ENCODE peak calls at places on chromosomes 7 and 10, in seven cellular contexts. E is neural progenitor cell, T is astrocyte of the spinal cord, O is osteocyte, M is mesothelial cell of epicardium, B is mammary epithelial cell, X is uterus. A is an unnamed sample.

GRCh38 chr7:76372984-76373833 is 14.4 kb upstream of the YWHAG start:
- DNase-seq in O (no peak), B (peak; percentile 66), T (peak; percentile 81), E (no peak), M (no peak), X (no peak), A (no peak)

GRCh38 chr7:1442355-1443124 is 16.7 kb downstream of the MICALL2 start:
- DNase-seq in O (no peak), T (no peak), M (no peak), B (no peak), X (no peak), E (no peak), A (no peak)

GRCh38 chr7:28133872-28134271 is 46.7 kb downstream of the JAZF1 start:
- DNase-seq in O (no peak), X (no peak), E (no peak), T (no peak), M (no peak), B (no peak), A (no peak)

GRCh38 chr10:64956441-64956840 is 1435.2 kb downstream of the REEP3 start:
- DNase-seq in O (no peak), X (no peak), T (no peak), B (peak; percentile 39), M (no peak), E (no peak), A (no peak)

GRCh38 chr10:107126668-107127067 is 37.8 kb downstream of the SORCS1 start:
- DNase-seq in T (no peak), O (no peak), M (no peak), X (no peak), B (no peak), E (no peak), A (no peak)

GRCh38 chr7:127581716-127582115 is 3.7 kb downstream of the GCC1 start:
- DNase-seq in O (no peak), B (no peak), M (no peak), E (no peak), X (no peak), T (no peak), A (no peak)

GRCh38 chr7:39825391-39825790 is 124.7 kb upstream of the CDK13 start:
- DNase-seq in B (no peak), O (no peak), M (no peak), E (no peak), X (no peak), T (no peak), A (no peak)

GRCh38 chr10:114662651-114663217 is 4.7 kb upstream of the ABLIM1 start:
- DNase-seq in X (no peak), E (peak; percentile 24), B (no peak), O (no peak), T (no peak), M (no peak), A (no peak)

GRCh38 chr7:127447326-127447945 is 54.9 kb upstream of the ZNF800 start:
- DNase-seq in B (peak; percentile 44), X (no peak), T (peak; percentile 16), M (no peak), E (peak; percentile 49), O (no peak), A (no peak)

GRCh38 chr7:82444220-82445049 is 858 bp upstream of the CACNA2D1 start:
- DNase-seq in O (no peak), B (peak; percentile 40), E (peak; percentile 64), T (no peak), X (no peak), M (no peak), A (no peak)

GRCh38 chr7:98051118-98051744 is 55.4 kb upstream of the LMTK2 start:
- DNase-seq in X (no peak), M (no peak), T (no peak), B (no peak), E (peak; percentile 71), O (no peak), A (no peak)

GRCh38 chr7:51376420-51377092 is 59.9 kb upstream of the COBL start:
- DNase-seq in B (peak; percentile 46), M (no peak), O (no peak), T (peak; percentile 46), X (no peak), E (no peak), A (no peak)

GRCh38 chr7:143183024-143183423 is at the start of gene TAS2R39:
- DNase-seq in E (no peak), O (no peak), M (no peak), X (no peak), T (no peak), B (no peak), A (no peak)

GRCh38 chr7:139016931-139017511 is 18.8 kb downstream of the ZC3HAV1L start:
- DNase-seq in O (no peak), X (peak; percentile 37), E (peak; percentile 79), M (no peak), T (peak; percentile 76), B (peak; percentile 50), A (no peak)

GRCh38 chr10:96440257-96441125 is 73.2 kb downstream of the TLL2 start:
- DNase-seq in T (no peak), B (no peak), X (no peak), O (peak; percentile 23), E (no peak), M (no peak), A (no peak)

GRCh38 chr7:17640730-17641377 is 299.4 kb downstream of the SNX13 start:
- DNase-seq in E (peak; percentile 54), O (no peak), B (no peak), X (no peak), M (no peak), T (peak; percentile 53), A (no peak)

GRCh38 chr10:69389827-69390490 is 26.8 kb downstream of the TACR2 start:
- DNase-seq in B (no peak), E (peak; percentile 42), T (peak; percentile 46), M (no peak), O (no peak), X (no peak), A (no peak)

GRCh38 chr10:52778511-52779392 is 6.2 kb upstream of the MBL2 start:
- DNase-seq in T (peak; percentile 35), B (no peak), X (no peak), O (peak; percentile 81), M (no peak), E (peak; percentile 49), A (no peak)

GRCh38 chr10:12741255-12741915 is 260.1 kb downstream of the CCDC3 start:
- DNase-seq in X (peak; percentile 66), M (no peak), E (no peak), B (no peak), T (no peak), O (no peak), A (no peak)

GRCh38 chr7:23462846-23463245 is 7.4 kb downstream of the IGF2BP3 start:
- DNase-seq in O (no peak), E (no peak), M (no peak), B (no peak), T (peak; percentile 62), X (no peak), A (no peak)

GRCh38 chr7:75033064-75033463 is 40.5 kb downstream of the RCC1L start:
- DNase-seq in O (no peak), X (no peak), B (no peak), T (no peak), M (no peak), E (peak; percentile 42), A (no peak)
- TF ChIP-seq CTCF in O (peak; percentile 12), X (no peak), B (no peak), T (peak; percentile 34), M (no peak), E (peak; percentile 50), A (peak; percentile 50)

GRCh38 chr7:151226875-151227782 is at the start of gene ABCF2:
- DNase-seq in M (peak; percentile 99), E (peak; percentile 99), X (peak; percentile 99), T (peak; percentile 100), B (peak; percentile 99), O (peak; percentile 99), A (peak; percentile 99)
- TF ChIP-seq CTCF in M (no peak), E (peak; percentile 4), X (peak; percentile 45), T (no peak), B (no peak), O (no peak), A (no peak)

DNA sequence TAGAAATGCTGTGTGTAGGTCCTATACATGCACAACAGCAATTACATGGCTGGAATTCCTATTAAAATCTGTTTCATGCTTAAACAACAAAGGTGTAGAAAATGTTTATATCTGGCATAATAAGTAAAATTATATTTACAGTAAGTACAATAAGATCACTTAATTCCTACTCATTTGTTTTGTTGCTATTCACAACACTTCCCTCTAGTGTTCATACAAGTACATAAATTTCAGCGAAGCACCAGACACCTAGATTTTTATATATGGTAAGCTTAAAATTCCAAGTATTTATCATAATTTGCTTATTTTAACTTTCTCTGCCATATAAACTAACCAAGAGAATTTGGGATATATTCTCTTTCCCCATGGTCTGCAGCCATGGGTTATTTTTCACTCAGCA is 51.8 kb upstream of the ANK3 start:
- DNase-seq in O (no peak), M (no peak), E (no peak), X (no peak), B (no peak), T (no peak), A (no peak)
- TF ChIP-seq CTCF in O (peak; percentile 55), M (no peak), E (peak; percentile 35), X (no peak), B (peak; percentile 25), T (peak; percentile 44), A (peak; percentile 58)

DNA sequence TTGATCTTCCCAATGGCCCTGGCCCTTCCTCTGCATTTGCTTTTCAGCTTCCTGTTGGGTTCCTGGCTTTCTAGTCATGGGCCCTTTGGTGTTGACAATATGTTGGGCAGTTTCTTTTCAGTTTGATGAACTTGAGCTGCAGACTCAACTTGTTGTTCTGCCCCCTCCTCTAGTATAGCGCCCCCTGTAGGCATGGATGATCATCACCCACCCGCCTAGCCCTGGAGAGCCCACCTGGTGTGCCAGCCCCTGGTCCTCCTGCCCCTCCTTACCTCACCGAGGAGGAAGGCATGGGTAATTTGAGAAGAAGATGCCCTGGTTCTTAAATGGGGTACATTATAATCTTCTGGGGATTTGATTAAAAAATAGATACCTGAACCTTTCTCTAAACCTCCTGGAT is 271.2 kb downstream of the SNX10 start:
- DNase-seq in O (no peak), M (no peak), B (no peak), T (no peak), E (no peak), X (no peak), A (no peak)
- TF ChIP-seq CTCF in O (no peak), M (peak; percentile 27), B (no peak), T (no peak), E (peak; percentile 25), X (no peak), A (no peak)

GRCh38 chr10:100104300-100104699 is 22.6 kb upstream of the CPN1 start:
- DNase-seq in M (no peak), T (no peak), B (peak; percentile 40), E (no peak), O (no peak), X (no peak), A (no peak)

GRCh38 chr10:100101526-100102076 is 19.9 kb upstream of the CPN1 start:
- DNase-seq in B (peak; percentile 4), M (no peak), T (no peak), X (no peak), O (no peak), E (no peak), A (no peak)

GRCh38 chr10:100103581-100103980 is 21.9 kb upstream of the CPN1 start:
- DNase-seq in E (no peak), T (no peak), M (no peak), B (peak; percentile 54), O (no peak), X (no peak), A (no peak)

GRCh38 chr10:100106865-100107264 is 25.2 kb upstream of the CPN1 start:
- DNase-seq in O (no peak), T (no peak), X (no peak), B (no peak), E (no peak), M (no peak), A (no peak)

GRCh38 chr10:100100651-100101525 is 19.2 kb upstream of the CPN1 start:
- DNase-seq in X (no peak), B (peak; percentile 25), O (no peak), M (no peak), E (peak; percentile 24), T (no peak), A (no peak)
- TF ChIP-seq CTCF in X (no peak), B (peak; percentile 13), O (peak; percentile 19), M (no peak), E (peak; percentile 53), T (peak; percentile 28), A (peak; percentile 30)

A was measured in type B pancreatic cell.